ENCODE peak calls at places on chromosomes 7 and 10, in six cellular contexts. One of them, this sample, is unnamed.

GRCh38 chr7:97064972-97065587 is 40.4 kb upstream of the DLX5 start:
- DNase-seq in stimulated activated CD4-positive, alpha-beta T cell treated with anti-CD3 and anti-CD28 coated beads, Interleukin-15, amount 100 ng/mL, for 24 hours: peak
- DNase-seq in stomach: no peak
- DNase-seq in aorta: no peak
- DNase-seq in posterior vena cava: no peak
- DNase-seq in brain microvascular endothelial cell: peak
- DNase-seq in this sample: no peak

GRCh38 chr10:64648915-64649314 is 1127.7 kb downstream of the REEP3 start:
- DNase-seq in stimulated activated CD4-positive, alpha-beta T cell treated with anti-CD3 and anti-CD28 coated beads, Interleukin-15, amount 100 ng/mL, for 24 hours: no peak
- DNase-seq in stomach: no peak
- DNase-seq in aorta: no peak
- DNase-seq in posterior vena cava: no peak
- DNase-seq in brain microvascular endothelial cell: no peak
- DNase-seq in this sample: no peak

GRCh38 chr7:159144756-159145543 is at the start of gene VIPR2:
- DNase-seq in stimulated activated CD4-positive, alpha-beta T cell treated with anti-CD3 and anti-CD28 coated beads, Interleukin-15, amount 100 ng/mL, for 24 hours: peak
- DNase-seq in stomach: no peak
- DNase-seq in aorta: peak
- DNase-seq in posterior vena cava: peak
- DNase-seq in brain microvascular endothelial cell: no peak
- DNase-seq in this sample: no peak

GRCh38 chr10:23035569-23035968 is 59.8 kb upstream of the MSRB2 start:
- DNase-seq in stimulated activated CD4-positive, alpha-beta T cell treated with anti-CD3 and anti-CD28 coated beads, Interleukin-15, amount 100 ng/mL, for 24 hours: no peak
- DNase-seq in stomach: no peak
- DNase-seq in aorta: no peak
- DNase-seq in posterior vena cava: no peak
- DNase-seq in brain microvascular endothelial cell: peak
- DNase-seq in this sample: no peak

GRCh38 chr10:34707656-34708055 is 107.4 kb downstream of the PARD3 start:
- DNase-seq in stimulated activated CD4-positive, alpha-beta T cell treated with anti-CD3 and anti-CD28 coated beads, Interleukin-15, amount 100 ng/mL, for 24 hours: no peak
- DNase-seq in stomach: no peak
- DNase-seq in aorta: no peak
- DNase-seq in posterior vena cava: no peak
- DNase-seq in brain microvascular endothelial cell: no peak
- DNase-seq in this sample: no peak

GRCh38 chr10:113576853-113577252 is 24.0 kb downstream of the HABP2 start:
- DNase-seq in stimulated activated CD4-positive, alpha-beta T cell treated with anti-CD3 and anti-CD28 coated beads, Interleukin-15, amount 100 ng/mL, for 24 hours: no peak
- DNase-seq in stomach: no peak
- DNase-seq in aorta: no peak
- DNase-seq in posterior vena cava: no peak
- DNase-seq in brain microvascular endothelial cell: peak
- DNase-seq in this sample: no peak

GRCh38 chr10:22335204-22335956 is 9.9 kb upstream of the SPAG6 start:
- DNase-seq in stimulated activated CD4-positive, alpha-beta T cell treated with anti-CD3 and anti-CD28 coated beads, Interleukin-15, amount 100 ng/mL, for 24 hours: peak
- DNase-seq in stomach: peak
- DNase-seq in aorta: peak
- DNase-seq in posterior vena cava: peak
- DNase-seq in brain microvascular endothelial cell: no peak
- DNase-seq in this sample: peak

GRCh38 chr10:124701435-124701834 is 42.7 kb downstream of the FAM53B start:
- DNase-seq in stimulated activated CD4-positive, alpha-beta T cell treated with anti-CD3 and anti-CD28 coated beads, Interleukin-15, amount 100 ng/mL, for 24 hours: no peak
- DNase-seq in stomach: peak
- DNase-seq in aorta: peak
- DNase-seq in posterior vena cava: peak
- DNase-seq in brain microvascular endothelial cell: peak
- DNase-seq in this sample: peak

GRCh38 chr10:52703898-52704297 is 68.7 kb downstream of the MBL2 start:
- DNase-seq in stimulated activated CD4-positive, alpha-beta T cell treated with anti-CD3 and anti-CD28 coated beads, Interleukin-15, amount 100 ng/mL, for 24 hours: no peak
- DNase-seq in stomach: no peak
- DNase-seq in aorta: no peak
- DNase-seq in posterior vena cava: no peak
- DNase-seq in brain microvascular endothelial cell: no peak
- DNase-seq in this sample: no peak

GRCh38 chr7:23467731-23468720 is 2.3 kb downstream of the IGF2BP3 start:
- DNase-seq in stimulated activated CD4-positive, alpha-beta T cell treated with anti-CD3 and anti-CD28 coated beads, Interleukin-15, amount 100 ng/mL, for 24 hours: peak
- DNase-seq in stomach: no peak
- DNase-seq in aorta: no peak
- DNase-seq in posterior vena cava: no peak
- DNase-seq in brain microvascular endothelial cell: no peak
- DNase-seq in this sample: no peak

GRCh38 chr7:151166629-151167196 is 781 bp downstream of the GBX1 start:
- DNase-seq in stimulated activated CD4-positive, alpha-beta T cell treated with anti-CD3 and anti-CD28 coated beads, Interleukin-15, amount 100 ng/mL, for 24 hours: peak
- DNase-seq in stomach: no peak
- DNase-seq in aorta: no peak
- DNase-seq in posterior vena cava: peak
- DNase-seq in brain microvascular endothelial cell: no peak
- DNase-seq in this sample: no peak